ENCODE peak calls at places on chromosomes 4 and X, in ten cellular contexts. T is pancreas; J is stimulated activated CD4-positive, alpha-beta T cell treated with anti-CD3 and anti-CD28 coated beads, Interleukin-1b, Interleukin-23, amount 100 ng/mL, for 24 hours; R is NCI-H1092; Z is T-helper 9 cell; X is transverse colon; P is EL; V is coronary artery; U is astrocyte of the spinal cord; K is esophagus squamous epithelium. E is an unnamed sample.

GRCh38 chrX:38987135-38987780 is 186.0 kb downstream of the MID1IP1 start:
- DNase-seq in J (no peak), X (peak), U (no peak), Z (no peak), R (no peak), K (no peak), T (no peak), V (no peak), P (no peak), E (no peak)

GRCh38 chrX:16212436-16212835 is 45.2 kb downstream of the MAGEB17 start:
- DNase-seq in V (no peak), R (no peak), P (no peak), X (no peak), K (no peak), U (no peak), J (no peak), T (peak), Z (no peak), E (peak)

GRCh38 chr4:186587416-186588018 is 32.1 kb upstream of the MTNR1A start:
- DNase-seq in Z (peak), J (peak), X (peak), T (peak), P (peak), R (no peak), K (no peak), V (no peak), U (peak), E (no peak)

GRCh38 chr4:7628432-7628831 is 193.7 kb upstream of the PSAPL1 start:
- DNase-seq in T (no peak), V (no peak), P (no peak), X (no peak), R (no peak), K (no peak), J (no peak), Z (no peak), U (no peak), E (peak)

GRCh38 chrX:2317527-2318055 is 183.2 kb downstream of the DHRSX start:
- DNase-seq in U (no peak), Z (no peak), X (no peak), V (no peak), K (no peak), R (no peak), J (no peak), P (no peak), T (no peak), E (no peak)

GRCh38 chr4:13173974-13174373 is 310.2 kb downstream of the RAB28 start:
- DNase-seq in X (peak), J (no peak), U (no peak), V (peak), K (no peak), P (no peak), T (peak), Z (no peak), R (no peak), E (no peak)

GRCh38 chr4:26468283-26468949 is 21.9 kb downstream of the CCKAR start:
- DNase-seq in V (peak), X (no peak), K (no peak), P (no peak), Z (no peak), J (no peak), T (peak), R (no peak), U (no peak), E (no peak)

GRCh38 chr4:114563536-114564315 is 34.9 kb upstream of the UGT8 start:
- DNase-seq in X (no peak), V (no peak), R (no peak), J (no peak), T (no peak), Z (no peak), P (peak), K (no peak), U (peak), E (no peak)

GRCh38 chr4:112418092-112418491 is 97.9 kb downstream of the NEUROG2 start:
- DNase-seq in J (no peak), T (no peak), Z (no peak), K (no peak), U (no peak), V (no peak), X (no peak), P (no peak), R (no peak), E (no peak)

GRCh38 chr4:147780137-147780777 is 48.4 kb downstream of the ARHGAP10 start:
- DNase-seq in P (no peak), T (no peak), X (peak), Z (no peak), R (no peak), U (no peak), J (no peak), V (no peak), K (no peak), E (no peak)

GRCh38 chr4:1783011-1783410 is 10.1 kb upstream of the FGFR3 start:
- DNase-seq in Z (no peak), R (no peak), P (no peak), V (no peak), T (no peak), K (no peak), J (no peak), X (no peak), U (no peak), E (no peak)

GRCh38 chr4:16516796-16517413 is 290.6 kb upstream of the TAPT1 start:
- DNase-seq in P (peak), X (no peak), V (no peak), U (peak), T (peak), Z (no peak), K (no peak), J (no peak), R (peak), E (no peak)

GRCh38 chr4:26909369-26909768 is 48.7 kb downstream of the STIM2 start:
- DNase-seq in U (peak), T (no peak), K (no peak), V (no peak), X (no peak), J (no peak), R (no peak), Z (no peak), P (no peak), E (no peak)

GRCh38 chr4:78747328-78747946 is 28.7 kb upstream of the BMP2K start:
- DNase-seq in V (no peak), J (no peak), Z (no peak), K (no peak), R (no peak), T (no peak), X (no peak), U (no peak), P (peak), E (no peak)

GRCh38 chrX:9392445-9392844 is 72.4 kb upstream of the TBL1X start:
- DNase-seq in P (peak), Z (no peak), T (no peak), K (no peak), R (no peak), V (no peak), U (no peak), J (no peak), X (no peak), E (peak)

GRCh38 chr4:104395219-104395618 is 99.5 kb downstream of the CXXC4 start:
- DNase-seq in K (no peak), J (no peak), V (no peak), X (no peak), T (no peak), Z (no peak), R (peak), P (no peak), U (peak), E (no peak)

GRCh38 chrX:106014119-106014775 is 24.3 kb downstream of the SERPINA7 start:
- DNase-seq in J (no peak), U (no peak), K (no peak), X (no peak), R (no peak), T (no peak), V (no peak), Z (no peak), P (no peak), E (no peak)

GRCh38 chr4:7427326-7428260 is 7.1 kb downstream of the PSAPL1 start:
- DNase-seq in X (peak), J (no peak), P (no peak), V (peak), Z (no peak), R (no peak), T (no peak), U (no peak), K (no peak), E (peak)

GRCh38 chrX:68692651-68693050 is 45.2 kb downstream of the STARD8 start:
- DNase-seq in U (peak), J (no peak), T (no peak), V (no peak), K (no peak), R (no peak), X (no peak), P (peak), Z (no peak), E (peak)

GRCh38 chr4:187118166-187118565 is 394.5 kb upstream of the FAT1 start:
- DNase-seq in R (no peak), X (no peak), K (no peak), J (no peak), V (no peak), P (no peak), T (no peak), U (no peak), Z (no peak), E (no peak)

GRCh38 chr4:140257461-140258305 is 103.7 kb upstream of the MAML3 start:
- DNase-seq in V (no peak), X (no peak), R (peak), Z (no peak), P (peak), K (no peak), T (no peak), U (no peak), J (no peak), E (no peak)

GRCh38 chr4:71732066-71732465 is 51.8 kb downstream of the GC start:
- DNase-seq in X (no peak), Z (no peak), P (no peak), J (no peak), V (no peak), R (no peak), K (no peak), U (peak), T (no peak), E (no peak)

GRCh38 chr4:37717575-37717974 is 31.4 kb upstream of the RELL1 start:
- DNase-seq in K (no peak), J (no peak), P (peak), U (peak), T (no peak), X (no peak), R (no peak), Z (no peak), V (no peak), E (peak)

GRCh38 chr4:139528377-139529005 is 27.5 kb downstream of the SETD7 start:
- DNase-seq in X (peak), V (no peak), J (no peak), Z (no peak), T (no peak), P (peak), R (no peak), U (peak), K (no peak), E (peak)

GRCh38 chr4:1113311-1114009 is at the start of gene RNF212:
- DNase-seq in T (peak), Z (peak), K (no peak), V (no peak), U (no peak), J (peak), P (no peak), X (peak), R (no peak), E (peak)